ENCODE peak calls at places on chromosomes 16 and 17, in seven cellular contexts. M is bronchial epithelial cell; J is stimulated activated CD4-positive, alpha-beta T cell treated with anti-CD3 and anti-CD28 coated beads, Interleukin-4, amount 100 ng/mL, for 4 hours; E is HFF-Myc; L is NCI-H187; R is pulmonary artery endothelial cell; W is amniotic stem cell. U is an unnamed sample.

GRCh38 chr16:59330030-59330670 is 596.0 kb upstream of the GOT2 start:
- DNase-seq in L (no peak), W (no peak), J (no peak), M (no peak), R (no peak), E (no peak), U (no peak)

GRCh38 chr17:52156576-52156975 is 1.9 kb downstream of the CA10 start:
- DNase-seq in W (no peak), L (no peak), J (no peak), E (no peak), R (no peak), M (no peak), U (no peak)

GRCh38 chr17:40800381-40800780 is 622 bp upstream of the KRT28 start:
- DNase-seq in J (no peak), L (no peak), W (no peak), M (no peak), E (no peak), R (no peak), U (no peak)

GRCh38 chr17:35879748-35880654 is at the start of gene CCL5:
- DNase-seq in L (no peak), W (no peak), J (no peak), E (no peak), R (no peak), M (peak), U (no peak)

GRCh38 chr17:66043419-66043818 is 148.5 kb downstream of the CEP112 start:
- DNase-seq in L (no peak), J (no peak), M (no peak), R (no peak), W (no peak), E (no peak), U (no peak)

GRCh38 chr17:73644145-73645049 is at the start of gene SDK2:
- DNase-seq in R (no peak), E (no peak), W (no peak), J (peak), L (no peak), M (no peak), U (no peak)

GRCh38 chr16:56961851-56962281 is at the start of gene CETP:
- DNase-seq in E (no peak), M (no peak), L (no peak), W (no peak), R (no peak), J (no peak), U (no peak)

GRCh38 chr16:4500283-4500682 is 24.1 kb downstream of the HMOX2 start:
- DNase-seq in R (peak), E (peak), M (peak), L (no peak), W (peak), J (no peak), U (no peak)

GRCh38 chr17:50785126-50785525 is 17.8 kb upstream of the ANKRD40CL start:
- DNase-seq in W (no peak), L (no peak), R (no peak), E (no peak), J (no peak), M (no peak), U (no peak)

GRCh38 chr17:80829166-80829813 is 162.4 kb upstream of the CHMP6 start:
- DNase-seq in E (no peak), R (no peak), L (no peak), J (no peak), W (no peak), M (no peak), U (no peak)

GRCh38 chr17:81002409-81003361 is 11.0 kb downstream of the CHMP6 start:
- DNase-seq in R (no peak), E (peak), W (no peak), J (no peak), M (peak), L (peak), U (peak)

GRCh38 chr17:79702071-79702470 is 28.7 kb upstream of the ENPP7 start:
- DNase-seq in E (no peak), M (no peak), W (no peak), L (no peak), R (no peak), J (no peak), U (no peak)

GRCh38 chr17:27259356-27259755 is 34.6 kb upstream of the WSB1 start:
- DNase-seq in M (no peak), L (no peak), E (no peak), W (no peak), J (no peak), R (no peak), U (no peak)

GRCh38 chr17:39598635-39599005 is 9.1 kb downstream of the NEUROD2 start:
- DNase-seq in L (no peak), J (no peak), E (no peak), R (no peak), W (no peak), M (no peak), U (no peak)

GRCh38 chr16:87671221-87671620 is 68.9 kb downstream of the JPH3 start:
- DNase-seq in R (no peak), W (no peak), L (no peak), M (no peak), J (no peak), E (no peak), U (no peak)

GRCh38 chr16:1044515-1045362 is 27.8 kb upstream of the SSTR5 start:
- DNase-seq in M (no peak), R (no peak), E (no peak), L (no peak), J (no peak), W (no peak), U (no peak)

GRCh38 chr17:10812674-10813073 is 8.8 kb upstream of the TMEM238L start:
- DNase-seq in L (no peak), M (no peak), R (no peak), E (no peak), J (no peak), W (no peak), U (no peak)

GRCh38 chr17:41972571-41973411 is 6.2 kb downstream of the CNP start:
- DNase-seq in J (no peak), L (no peak), M (no peak), W (no peak), R (no peak), E (no peak), U (peak)

GRCh38 chr16:10812352-10813122 is 6.1 kb downstream of the TVP23A start:
- DNase-seq in J (no peak), W (no peak), M (no peak), E (no peak), L (no peak), R (no peak), U (no peak)

GRCh38 chr17:68085751-68086445 is 50.4 kb downstream of the KPNA2 start:
- DNase-seq in L (no peak), E (no peak), R (no peak), W (no peak), J (no peak), M (no peak), U (no peak)

GRCh38 chr17:81994593-81995462 is 17.4 kb downstream of the ASPSCR1 start:
- DNase-seq in L (no peak), W (no peak), M (no peak), J (no peak), R (no peak), E (no peak), U (no peak)

GRCh38 chr17:80791758-80792284 is 199.8 kb upstream of the CHMP6 start:
- DNase-seq in W (peak), J (peak), M (peak), E (peak), R (peak), L (no peak), U (no peak)

GRCh38 chr16:69396187-69397061 is 10.6 kb upstream of the TERF2 start:
- DNase-seq in W (peak), L (peak), E (peak), R (peak), J (peak), M (peak), U (peak)

GRCh38 chr17:73371285-73371684 is 59.5 kb upstream of the CDC42EP4 start:
- DNase-seq in R (no peak), E (peak), L (no peak), J (no peak), M (peak), W (peak), U (no peak)

GRCh38 chr16:58494981-58495860 is 4.7 kb upstream of the NDRG4 start:
- DNase-seq in J (peak), W (peak), E (peak), M (peak), L (peak), R (peak), U (peak)

GRCh38 chr17:79936661-79937434 is 97.6 kb upstream of the CBX4 start:
- DNase-seq in R (no peak), L (peak), M (no peak), J (no peak), E (no peak), W (no peak), U (no peak)

GRCh38 chr16:72886366-72886974 is 161.5 kb downstream of the ZFHX3 start:
- DNase-seq in J (no peak), E (no peak), W (no peak), L (no peak), R (no peak), M (peak), U (no peak)

GRCh38 chr17:16398270-16399267 is 16.8 kb upstream of the TRPV2 start:
- DNase-seq in J (no peak), E (no peak), L (no peak), R (no peak), M (peak), W (no peak), U (no peak)

GRCh38 chr16:12366313-12366712 is 389.8 kb downstream of the SNX29 start:
- DNase-seq in R (no peak), M (no peak), J (no peak), E (no peak), W (no peak), L (no peak), U (no peak)